ENCODE peak calls at places on chromosomes 11 and 22, in eight cellular contexts. H is dorsolateral prefrontal cortex, W is tibial nerve, R is fibroblast of mammary gland, Z is astrocyte of the spinal cord, D is cardiac muscle cell, I is PC-3, G is GM06990. J is an unnamed sample.

GRCh38 chr22:38733329-38734202 is 22.2 kb downstream of the SUN2 start:
- DNase-seq in H (peak), W (peak), R (peak), Z (no peak), D (peak), I (peak), G (no peak), J (peak)

GRCh38 chr22:28051787-28052356 is 132.8 kb upstream of the PITPNB start:
- DNase-seq in H (peak), W (peak), R (peak), Z (peak), D (peak), I (peak), G (no peak), J (peak)

GRCh38 chr11:15893080-15893492 is 463.3 kb downstream of the SOX6 start:
- DNase-seq in H (no peak), W (no peak), R (peak), Z (peak), D (peak), I (peak), G (no peak), J (no peak)

GRCh38 chr11:29063630-29064361 is 953.0 kb downstream of the KCNA4 start:
- DNase-seq in H (no peak), W (no peak), R (no peak), Z (no peak), D (no peak), I (peak), G (no peak), J (peak)

GRCh38 chr11:2440646-2441045 is 3.7 kb downstream of the TRPM5 start:
- DNase-seq in H (no peak), W (no peak), R (no peak), Z (no peak), D (no peak), I (no peak), G (no peak), J (no peak)

GRCh38 chr11:69483696-69484426 is 2.4 kb downstream of the LINC01488 start:
- DNase-seq in H (no peak), W (no peak), R (no peak), Z (no peak), D (no peak), I (no peak), G (no peak), J (no peak)

GRCh38 chr22:25048659-25049657 is 96.4 kb downstream of the KIAA1671 start:
- DNase-seq in H (peak), W (no peak), R (peak), Z (peak), D (peak), I (peak), G (no peak), J (peak)

GRCh38 chr11:123798079-123798478 is 8.1 kb downstream of the OR6M1 start:
- DNase-seq in H (no peak), W (no peak), R (no peak), Z (no peak), D (peak), I (no peak), G (no peak), J (no peak)

GRCh38 chr11:85114786-85115185 is 512.4 kb downstream of the DLG2 start:
- DNase-seq in H (no peak), W (no peak), R (peak), Z (peak), D (no peak), I (peak), G (no peak), J (no peak)

GRCh38 chr11:24755260-24755839 is 258.5 kb downstream of the LUZP2 start:
- DNase-seq in H (no peak), W (no peak), R (no peak), Z (no peak), D (no peak), I (peak), G (no peak), J (no peak)

GRCh38 chr11:62830904-62831519 is 839 bp downstream of the STX5 start:
- DNase-seq in H (no peak), W (no peak), R (no peak), Z (no peak), D (no peak), I (no peak), G (no peak), J (no peak)

GRCh38 chr11:115806056-115806455 is 301.8 kb upstream of the CADM1 start:
- DNase-seq in H (no peak), W (no peak), R (no peak), Z (no peak), D (no peak), I (no peak), G (no peak), J (no peak)

GRCh38 chr11:41532413-41532812 is 73.0 kb upstream of the LRRC4C start:
- DNase-seq in H (no peak), W (no peak), R (no peak), Z (no peak), D (no peak), I (no peak), G (no peak), J (no peak)

GRCh38 chr11:2530131-2530854 is 85.5 kb downstream of the KCNQ1 start:
- DNase-seq in H (no peak), W (no peak), R (no peak), Z (no peak), D (no peak), I (no peak), G (no peak), J (no peak)

GRCh38 chr11:65448418-65449196 is 26.0 kb downstream of the NEAT1 start:
- DNase-seq in H (no peak), W (peak), R (peak), Z (peak), D (peak), I (peak), G (peak), J (peak)

GRCh38 chr11:28343304-28344233 is 235.4 kb downstream of the METTL15 start:
- DNase-seq in H (no peak), W (no peak), R (peak), Z (peak), D (peak), I (peak), G (no peak), J (peak)

GRCh38 chr11:77642228-77642627 is 4.6 kb upstream of the CLNS1A start:
- DNase-seq in H (no peak), W (no peak), R (no peak), Z (no peak), D (no peak), I (no peak), G (no peak), J (no peak)

GRCh38 chr22:50665738-50666137 is 6.9 kb upstream of the SHANK3 start:
- DNase-seq in H (no peak), W (no peak), R (no peak), Z (no peak), D (no peak), I (no peak), G (no peak), J (no peak)

GRCh38 chr11:122020902-122021301 is 95.1 kb downstream of the BLID start:
- DNase-seq in H (no peak), W (no peak), R (peak), Z (no peak), D (peak), I (peak), G (no peak), J (no peak)

GRCh38 chr22:48895341-48895740 is 932.3 kb downstream of the BRD1 start:
- DNase-seq in H (no peak), W (no peak), R (no peak), Z (no peak), D (no peak), I (no peak), G (no peak), J (no peak)

GRCh38 chr11:2645779-2646118 is 54.0 kb downstream of the KCNQ1OT1 start:
- DNase-seq in H (no peak), W (no peak), R (no peak), Z (no peak), D (no peak), I (no peak), G (no peak), J (no peak)

GRCh38 chr11:65639623-65640482 is 2.0 kb downstream of the SIPA1 start:
- DNase-seq in H (no peak), W (no peak), R (no peak), Z (no peak), D (no peak), I (no peak), G (peak), J (no peak)

GRCh38 chr11:16818284-16818683 is 79.8 kb downstream of the C11orf58 start:
- DNase-seq in H (no peak), W (no peak), R (peak), Z (peak), D (no peak), I (peak), G (no peak), J (no peak)

GRCh38 chr11:132238331-132238730 is 867.9 kb downstream of the NTM start:
- DNase-seq in H (no peak), W (no peak), R (no peak), Z (no peak), D (no peak), I (no peak), G (no peak), J (peak)

GRCh38 chr11:120710354-120711187 is 199.0 kb downstream of the GRIK4 start:
- DNase-seq in H (peak), W (peak), R (peak), Z (peak), D (peak), I (peak), G (no peak), J (peak)

GRCh38 chr22:24465566-24465965 is 29.6 kb upstream of the UPB1 start:
- DNase-seq in H (no peak), W (no peak), R (peak), Z (peak), D (peak), I (no peak), G (no peak), J (peak)

GRCh38 chr11:39458481-39458880 is 2001.0 kb downstream of the LRRC4C start:
- DNase-seq in H (no peak), W (no peak), R (no peak), Z (no peak), D (no peak), I (no peak), G (no peak), J (no peak)

GRCh38 chr11:7514099-7514725 is 413 bp downstream of the PPFIBP2 start:
- DNase-seq in H (no peak), W (no peak), R (no peak), Z (no peak), D (no peak), I (no peak), G (no peak), J (no peak)

GRCh38 chr11:32006799-32007388 is 84.0 kb upstream of the RCN1 start:
- DNase-seq in H (no peak), W (no peak), R (peak), Z (peak), D (peak), I (peak), G (no peak), J (peak)

GRCh38 chr22:39622881-39623367 is 52.4 kb downstream of the CACNA1I start:
- DNase-seq in H (peak), W (peak), R (peak), Z (no peak), D (peak), I (peak), G (peak), J (no peak)

GRCh38 chr11:101323997-101324396 is 194.4 kb upstream of the PGR start:
- DNase-seq in H (no peak), W (no peak), R (no peak), Z (no peak), D (peak), I (no peak), G (no peak), J (no peak)
- TF ChIP-seq CTCF in H (peak), W (no peak), R (no peak), Z (no peak), D (peak), I (peak), G (peak), J (no peak)

GRCh38 chr11:95093548-95093947 is 3.9 kb downstream of the ENDOD1 start:
- DNase-seq in H (no peak), W (no peak), R (no peak), Z (no peak), D (no peak), I (no peak), G (no peak), J (no peak)

GRCh38 chr11:95092549-95093324 is 3.1 kb downstream of the ENDOD1 start:
- DNase-seq in H (no peak), W (no peak), R (peak), Z (peak), D (peak), I (peak), G (no peak), J (peak)

GRCh38 chr11:95088946-95089619 is 563 bp upstream of the ENDOD1 start:
- DNase-seq in H (no peak), W (no peak), R (no peak), Z (no peak), D (no peak), I (no peak), G (no peak), J (peak)

GRCh38 chr11:95089620-95090542 is at the start of gene ENDOD1:
- DNase-seq in H (peak), W (peak), R (peak), Z (peak), D (peak), I (peak), G (peak), J (peak)

GRCh38 chr11:95091663-95092062 is 2.0 kb downstream of the ENDOD1 start:
- DNase-seq in H (no peak), W (no peak), R (no peak), Z (no peak), D (no peak), I (no peak), G (no peak), J (no peak)
- H3K4me3 ChIP-seq in H (peak), W (peak), R (no peak), Z (no peak), D (no peak), I (no peak), G (no peak), J (no peak)

GRCh38 chr11:17852246-17852645 is 117.7 kb downstream of the KCNC1 start:
- DNase-seq in H (no peak), W (no peak), R (no peak), Z (no peak), D (no peak), I (no peak), G (no peak), J (peak)

GRCh38 chr11:17859552-17859951 is 125.0 kb downstream of the KCNC1 start:
- DNase-seq in H (no peak), W (no peak), R (no peak), Z (no peak), D (no peak), I (no peak), G (no peak), J (no peak)

GRCh38 chr11:17851697-17852096 is 117.1 kb downstream of the KCNC1 start:
- DNase-seq in H (no peak), W (no peak), R (no peak), Z (no peak), D (no peak), I (no peak), G (no peak), J (no peak)

GRCh38 chr11:17853280-17853679 is 118.7 kb downstream of the KCNC1 start:
- DNase-seq in H (no peak), W (no peak), R (no peak), Z (no peak), D (no peak), I (no peak), G (no peak), J (no peak)

DNA sequence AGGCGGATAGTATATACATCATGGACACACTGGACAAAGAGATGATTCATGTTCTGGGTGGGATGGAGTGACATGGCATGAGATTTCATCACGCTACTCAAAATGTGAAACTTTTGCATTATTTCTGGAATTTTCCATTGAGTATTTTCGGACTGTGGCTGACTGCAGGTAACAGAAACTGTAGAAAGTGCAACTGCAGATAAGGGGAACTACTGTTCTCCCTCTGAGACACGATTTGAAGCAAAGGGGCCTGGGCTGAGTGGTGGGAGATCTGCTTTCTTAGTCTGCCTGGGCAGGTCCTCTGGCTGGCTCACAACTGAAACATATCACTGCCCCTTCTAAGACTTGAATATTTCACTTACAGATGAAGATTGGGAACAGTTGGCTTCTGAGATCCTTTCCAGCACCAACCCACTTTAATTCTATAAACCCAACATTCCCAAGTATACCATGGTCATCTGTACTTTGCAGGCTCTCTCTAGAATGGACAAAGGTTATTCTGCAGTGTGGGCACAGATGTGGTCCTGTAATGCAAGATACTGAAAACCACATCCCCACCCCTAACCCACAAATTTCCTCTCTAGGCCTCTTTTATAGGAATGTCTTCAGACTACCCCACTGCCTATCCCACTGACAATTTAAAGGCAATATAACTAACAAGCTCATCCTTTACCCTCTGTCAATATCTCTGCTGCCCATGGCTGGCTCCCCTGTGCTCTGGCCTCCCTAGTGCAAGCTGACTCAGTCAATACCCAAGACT is 121.1 kb downstream of the KCNC1 start:
- DNase-seq in H (no peak), W (no peak), R (no peak), Z (no peak), D (no peak), I (no peak), G (no peak), J (no peak)
- TF ChIP-seq CTCF in H (no peak), W (no peak), R (no peak), Z (no peak), D (no peak), I (no peak), G (no peak), J (no peak)

GRCh38 chr22:19150482-19151328 is 613 bp upstream of the GSC2 start:
- DNase-seq in H (no peak), W (no peak), R (no peak), Z (no peak), D (no peak), I (no peak), G (no peak), J (no peak)

GRCh38 chr22:19149962-19150361 is at the start of gene GSC2:
- DNase-seq in H (no peak), W (no peak), R (no peak), Z (no peak), D (no peak), I (no peak), G (no peak), J (no peak)

GRCh38 chr22:19148417-19149046 is 1.6 kb downstream of the GSC2 start:
- DNase-seq in H (no peak), W (no peak), R (no peak), Z (no peak), D (no peak), I (no peak), G (no peak), J (no peak)

GRCh38 chr22:19147193-19147780 is 2.8 kb downstream of the GSC2 start:
- DNase-seq in H (no peak), W (no peak), R (no peak), Z (no peak), D (no peak), I (no peak), G (no peak), J (no peak)

DNA sequence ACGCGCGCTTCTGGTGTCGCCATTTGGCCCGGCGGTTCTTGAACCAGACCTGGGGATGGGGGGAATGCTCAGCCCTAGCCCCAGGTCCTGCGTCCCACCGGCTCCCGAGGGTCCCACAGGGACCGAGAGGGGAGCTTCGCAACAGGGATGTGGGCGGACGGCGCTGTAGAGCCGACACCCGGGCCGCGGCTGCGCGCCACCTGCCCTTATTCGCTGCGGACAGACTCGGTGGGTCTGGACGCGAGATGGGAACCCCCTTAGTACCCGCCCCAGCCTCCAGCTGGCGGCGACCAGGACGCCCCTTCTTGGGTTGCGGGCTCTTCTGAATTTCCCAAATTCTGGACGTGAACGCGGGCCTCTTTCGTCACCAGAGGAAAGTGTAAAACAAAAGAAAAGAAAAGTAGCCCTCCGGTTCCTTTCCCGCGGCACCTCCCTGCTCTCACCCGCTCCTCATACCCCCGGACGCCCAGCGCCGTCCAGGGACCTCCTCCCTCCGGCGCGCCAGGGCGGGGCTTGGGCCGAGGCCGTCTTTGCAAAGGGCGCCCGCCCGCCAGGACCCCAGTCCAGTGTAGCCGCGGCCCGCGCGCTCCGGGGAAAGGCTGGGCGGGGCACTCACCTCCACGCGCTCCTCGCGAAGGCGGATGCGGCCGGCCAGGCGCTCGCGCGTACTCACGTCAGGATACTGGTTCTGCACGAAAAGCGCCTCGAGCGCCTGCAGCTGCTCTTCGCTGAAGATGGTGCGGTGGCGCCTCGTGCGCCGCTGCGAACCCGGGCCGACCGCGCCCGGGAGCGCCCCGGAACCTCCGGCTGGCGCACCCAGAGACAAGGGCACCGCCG is 827 bp downstream of the GSC2 start:
- DNase-seq in H (no peak), W (no peak), R (peak), Z (no peak), D (peak), I (no peak), G (no peak), J (peak)
- H3K4me3 ChIP-seq in H (no peak), W (peak), R (no peak), Z (no peak), D (no peak), I (no peak), G (peak), J (no peak)